ENCODE peak calls at places on chromosomes 5 and 9, in seven cellular contexts. E, L, H, D, B, V and N are unnamed samples.
A peak's percentile ranks its signal among the peaks of the same experiment; 100 is the strongest.

GRCh38 chr9:87678650-87679355 is 47.1 kb upstream of the CTSL start:
- DNase-seq in E (no peak), L (no peak), H (peak; percentile 75), D (peak; percentile 54), B (peak; percentile 37), V (no peak), N (peak; percentile 70)

GRCh38 chr5:125372694-125373621 is 626.5 kb upstream of the ZNF608 start:
- DNase-seq in E (no peak), L (no peak), H (no peak), D (no peak), B (no peak), V (no peak), N (no peak)

GRCh38 chr9:134475051-134475790 is 149.0 kb downstream of the RXRA start:
- DNase-seq in E (peak; percentile 38), L (no peak), H (no peak), D (no peak), B (peak; percentile 72), V (peak; percentile 84), N (peak; percentile 72)

GRCh38 chr9:83526901-83527300 is 11.3 kb downstream of the FRMD3 start:
- DNase-seq in E (no peak), L (no peak), H (no peak), D (no peak), B (no peak), V (no peak), N (no peak)

GRCh38 chr9:38026840-38027527 is 42.0 kb downstream of the SHB start:
- DNase-seq in E (no peak), L (no peak), H (no peak), D (no peak), B (no peak), V (no peak), N (no peak)

GRCh38 chr9:92664394-92665152 is 5.4 kb downstream of the IPPK start:
- DNase-seq in E (no peak), L (peak; percentile 37), H (no peak), D (no peak), B (no peak), V (no peak), N (no peak)

GRCh38 chr9:12847591-12847990 is 72.8 kb downstream of the LURAP1L start:
- DNase-seq in E (no peak), L (no peak), H (no peak), D (no peak), B (no peak), V (no peak), N (no peak)

GRCh38 chr5:131959906-131960305 is 14.4 kb upstream of the MEIKIN start:
- DNase-seq in E (no peak), L (no peak), H (no peak), D (no peak), B (no peak), V (no peak), N (no peak)

GRCh38 chr9:6415266-6415665 is 2.3 kb downstream of the UHRF2 start:
- DNase-seq in E (no peak), L (no peak), H (no peak), D (no peak), B (no peak), V (no peak), N (no peak)

GRCh38 chr9:104923289-104923688 is 4.7 kb downstream of the ABCA1 start:
- DNase-seq in E (no peak), L (no peak), H (no peak), D (no peak), B (no peak), V (no peak), N (no peak)

DNA sequence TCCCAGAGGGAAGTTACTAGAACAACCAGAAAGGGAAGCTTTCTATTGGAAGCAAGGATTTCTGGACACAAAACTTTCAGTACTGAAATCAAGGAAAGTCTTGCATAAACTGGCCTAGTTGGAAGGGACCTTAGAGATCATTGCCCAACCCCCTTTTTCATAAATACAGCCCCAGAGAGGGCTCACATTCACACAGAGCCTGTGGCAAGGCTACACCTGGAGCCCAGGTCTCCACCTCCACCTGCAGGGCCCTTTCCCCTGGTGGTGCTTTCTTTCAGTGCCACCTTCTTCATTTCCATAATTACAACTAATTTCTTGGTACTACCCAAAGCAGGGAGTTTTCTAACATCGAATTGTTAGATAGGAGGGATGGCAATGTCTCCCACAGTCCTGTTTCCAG is 85.7 kb downstream of the ADRB2 start:
- DNase-seq in E (no peak), L (no peak), H (no peak), D (no peak), B (no peak), V (no peak), N (no peak)
- H3K4me1 ChIP-seq in E (no peaks in the 10 kb centered on the region), L (no peaks in the 10 kb centered on the region), H (peaks cover 37% of the 10 kb centered on the region), D (peaks cover 6% of the 10 kb centered on the region), B (peaks cover 25% of the 10 kb centered on the region), V (peaks cover 13% of the 10 kb centered on the region), N (no peaks in the 10 kb centered on the region)

DNA sequence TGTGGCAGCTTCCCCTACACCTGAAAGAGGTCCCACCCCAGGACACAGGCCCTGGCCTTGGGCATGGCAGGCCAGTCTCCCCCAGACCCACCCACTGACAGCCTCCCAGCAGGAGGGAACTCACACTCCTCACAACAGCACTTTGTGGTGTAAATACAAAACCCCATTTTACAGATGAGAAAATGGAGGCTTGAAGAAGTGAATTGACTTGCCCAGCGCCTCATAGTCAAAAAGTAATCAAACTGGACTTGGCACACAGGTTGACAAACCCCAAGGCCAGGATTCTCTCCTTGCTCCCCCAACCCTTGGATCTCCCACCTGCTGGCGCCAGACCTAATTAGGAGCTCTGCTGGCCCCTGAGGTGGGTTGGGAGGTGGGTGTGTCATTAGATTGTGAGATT is 29.2 kb upstream of the NEK6 start:
- DNase-seq in E (no peak), L (peak; percentile 7), H (no peak), D (no peak), B (no peak), V (no peak), N (no peak)
- H3K4me1 ChIP-seq in E (peaks cover 7% of the 10 kb centered on the region), L (no peaks in the 10 kb centered on the region), H (peaks cover 2% of the 10 kb centered on the region), D (no peaks in the 10 kb centered on the region), B (no peaks in the 10 kb centered on the region), V (peaks cover 6% of the 10 kb centered on the region), N (no peaks in the 10 kb centered on the region)

GRCh38 chr5:172905771-172906170 is 53.5 kb upstream of the RPL26L1 start:
- DNase-seq in E (no peak), L (no peak), H (no peak), D (no peak), B (no peak), V (no peak), N (no peak)

GRCh38 chr5:172906436-172906835 is 52.8 kb upstream of the RPL26L1 start:
- DNase-seq in E (no peak), L (no peak), H (no peak), D (no peak), B (no peak), V (no peak), N (no peak)

GRCh38 chr5:172904643-172905345 is 54.4 kb upstream of the RPL26L1 start:
- DNase-seq in E (peak; percentile 98), L (peak; percentile 92), H (no peak), D (no peak), B (peak; percentile 55), V (peak; percentile 80), N (peak; percentile 97)

GRCh38 chr5:172904312-172904642 is 54.9 kb upstream of the RPL26L1 start:
- DNase-seq in E (no peak), L (no peak), H (no peak), D (no peak), B (no peak), V (no peak), N (no peak)

GRCh38 chr5:172905346-172905756 is 53.9 kb upstream of the RPL26L1 start:
- DNase-seq in E (peak; percentile 65), L (no peak), H (no peak), D (no peak), B (no peak), V (no peak), N (no peak)
- H3K4me1 ChIP-seq in E (peaks cover 29% of the 10 kb centered on the region), L (no peaks in the 10 kb centered on the region), H (peaks cover 89% of the 10 kb centered on the region), D (peaks cover 26% of the 10 kb centered on the region), B (peaks cover 31% of the 10 kb centered on the region), V (peaks cover 59% of the 10 kb centered on the region), N (peaks cover 91% of the 10 kb centered on the region)

GRCh38 chr5:96716007-96716406 is 53.8 kb downstream of the CAST start:
- DNase-seq in E (no peak), L (no peak), H (no peak), D (no peak), B (no peak), V (no peak), N (no peak)
- H3K4me1 ChIP-seq in E (peaks cover 33% of the 10 kb centered on the region), L (peaks cover 4% of the 10 kb centered on the region), H (peaks cover 29% of the 10 kb centered on the region), D (peaks cover 34% of the 10 kb centered on the region), B (peaks cover 34% of the 10 kb centered on the region), V (peaks cover 79% of the 10 kb centered on the region), N (peaks cover 21% of the 10 kb centered on the region)

GRCh38 chr5:180818275-180818674 is 15.7 kb upstream of the MGAT1 start:
- DNase-seq in E (no peak), L (no peak), H (no peak), D (no peak), B (no peak), V (no peak), N (no peak)
- H3K4me1 ChIP-seq in E (peaks cover 12% of the 10 kb centered on the region), L (no peaks in the 10 kb centered on the region), H (no peaks in the 10 kb centered on the region), D (peaks cover 35% of the 10 kb centered on the region), B (peaks cover 24% of the 10 kb centered on the region), V (peaks cover 46% of the 10 kb centered on the region), N (no peaks in the 10 kb centered on the region)

DNA sequence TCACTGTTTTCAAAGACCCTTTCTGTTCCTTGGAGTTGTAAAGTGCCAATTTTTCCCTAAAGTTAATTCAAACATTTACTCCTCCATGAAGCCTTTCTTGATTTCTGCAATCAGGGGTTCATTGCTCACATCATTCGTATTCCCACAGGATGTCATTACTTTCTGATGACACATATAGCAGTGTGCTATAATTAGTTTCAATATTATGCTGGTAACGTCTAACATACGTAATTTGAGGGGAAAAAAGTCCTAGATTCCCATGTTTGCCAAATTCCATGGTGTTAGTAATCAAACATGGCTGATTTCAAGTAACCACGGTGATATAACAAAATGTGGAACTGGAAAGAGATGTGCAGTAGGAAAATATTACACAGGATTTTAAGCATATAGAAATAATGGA is 468.2 kb upstream of the MEF2C start:
- DNase-seq in E (no peak), L (no peak), H (no peak), D (no peak), B (no peak), V (no peak), N (no peak)
- H3K4me1 ChIP-seq in E (no peaks in the 10 kb centered on the region), L (no peaks in the 10 kb centered on the region), H (no peaks in the 10 kb centered on the region), D (no peaks in the 10 kb centered on the region), B (no peaks in the 10 kb centered on the region), V (no peaks in the 10 kb centered on the region), N (peaks cover 19% of the 10 kb centered on the region)

DNA sequence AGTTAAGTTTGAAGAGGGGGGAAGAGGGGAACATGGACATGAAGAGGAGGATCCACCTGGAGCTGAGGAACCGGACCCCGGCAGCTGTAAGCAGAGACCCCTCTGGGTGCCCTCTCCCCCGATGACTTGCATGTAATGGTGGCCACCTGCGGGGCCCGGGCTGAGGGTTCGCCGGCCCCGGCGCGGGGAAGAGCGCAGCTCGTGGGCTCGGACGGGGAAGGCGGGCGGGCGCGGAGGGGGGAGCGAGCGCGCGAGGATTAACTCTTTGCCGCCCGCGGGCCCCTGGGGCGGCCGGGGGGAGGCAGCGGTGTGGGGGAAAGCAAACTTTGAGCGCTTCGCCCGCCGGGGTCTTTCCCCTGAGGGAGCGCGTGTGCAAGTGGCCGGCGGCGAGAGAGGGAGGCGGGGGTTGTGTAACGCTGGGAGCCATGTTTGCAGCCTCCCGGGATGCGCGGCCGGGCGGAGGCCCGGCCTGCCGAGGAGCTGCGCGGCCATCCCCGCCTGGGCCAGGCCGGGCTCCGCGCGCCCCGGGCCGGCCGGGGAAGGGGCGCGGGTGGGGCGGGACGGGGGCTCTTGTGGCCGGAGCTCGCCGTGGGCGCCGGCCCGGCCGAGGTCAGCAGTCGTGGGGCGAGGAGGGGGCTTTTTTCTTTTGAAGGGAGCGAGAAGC is 515 bp downstream of the ANP32B start:
- DNase-seq in E (peak; percentile 80), L (peak; percentile 52), H (peak; percentile 46), D (peak; percentile 69), B (no peak), V (peak; percentile 80), N (peak; percentile 40)
- H3K4me1 ChIP-seq in E (peaks cover 20% of the 10 kb centered on the region), L (no peaks in the 10 kb centered on the region), H (peaks cover 44% of the 10 kb centered on the region), D (peaks cover 56% of the 10 kb centered on the region), B (peaks cover 21% of the 10 kb centered on the region), V (peaks cover 46% of the 10 kb centered on the region), N (peaks cover 4% of the 10 kb centered on the region)